ENCODE peak calls at places on chromosomes 4 and X, in ten cellular contexts. T is cardiac fibroblast, P is cardiac muscle cell, H is colonic mucosa, B is A549, Q is BE2C, Y is AG04450, C is OCI-LY7, Z is MM.1S, R is H1. N is an unnamed sample.
A peak's percentile ranks its signal among the peaks of the same experiment; 100 is the strongest.

GRCh38 chr4:1209821-1210220 is 37.4 kb upstream of the SPON2 start:
- DNase-seq in T (peak; percentile 71), P (peak; percentile 95), H (peak; percentile 60), B (no peak), Q (peak; percentile 37), Y (peak; percentile 55), C (no peak), Z (no peak), R (no peak), N (no peak)

GRCh38 chr4:144189121-144189520 is 48.6 kb upstream of the GYPA start:
- DNase-seq in T (no peak), P (no peak), H (no peak), B (no peak), Q (no peak), Y (no peak), C (no peak), Z (no peak), R (no peak), N (no peak)

GRCh38 chr4:68182382-68182820 is 52.7 kb upstream of the TMPRSS11F start:
- DNase-seq in T (no peak), P (no peak), H (no peak), B (no peak), Q (no peak), Y (no peak), C (no peak), Z (no peak), R (peak; percentile 44), N (no peak)

GRCh38 chr4:122045533-122045932 is 93.7 kb upstream of the TRPC3 start:
- DNase-seq in T (peak; percentile 94), P (peak; percentile 86), H (no peak), B (peak; percentile 51), Q (peak; percentile 54), Y (peak; percentile 89), C (no peak), Z (no peak), R (no peak), N (peak; percentile 94)

GRCh38 chrX:14243823-14244222 is 214.1 kb upstream of the GEMIN8 start:
- DNase-seq in T (no peak), P (no peak), H (no peak), B (no peak), Q (no peak), Y (no peak), C (no peak), Z (no peak), R (peak; percentile 66), N (no peak)

GRCh38 chr4:128823025-128823661 is 13.6 kb downstream of the JADE1 start:
- DNase-seq in T (peak; percentile 93), P (peak; percentile 72), H (no peak), B (peak; percentile 28), Q (no peak), Y (peak; percentile 86), C (no peak), Z (no peak), R (no peak), N (peak; percentile 92)

GRCh38 chr4:3461515-3462291 is 1.4 kb upstream of the DOK7 start:
- DNase-seq in T (no peak), P (peak; percentile 25), H (peak; percentile 70), B (no peak), Q (peak; percentile 82), Y (no peak), C (no peak), Z (no peak), R (no peak), N (no peak)

GRCh38 chr4:164731827-164732474 is 22.0 kb upstream of the SMIM31 start:
- DNase-seq in T (peak; percentile 57), P (peak; percentile 51), H (peak; percentile 35), B (peak; percentile 31), Q (peak; percentile 37), Y (no peak), C (peak; percentile 51), Z (peak; percentile 40), R (peak; percentile 82), N (no peak)

GRCh38 chr4:87005690-87006461 is 71.1 kb downstream of the AFF1 start:
- DNase-seq in T (no peak), P (no peak), H (peak; percentile 44), B (no peak), Q (no peak), Y (no peak), C (peak; percentile 43), Z (peak; percentile 75), R (no peak), N (no peak)

GRCh38 chr4:65656008-65656407 is 14.3 kb downstream of the EPHA5 start:
- DNase-seq in T (no peak), P (no peak), H (no peak), B (no peak), Q (no peak), Y (no peak), C (no peak), Z (no peak), R (no peak), N (no peak)

GRCh38 chrX:21885568-21885967 is 29.8 kb downstream of the YY2 start:
- DNase-seq in T (peak; percentile 33), P (peak; percentile 61), H (no peak), B (no peak), Q (no peak), Y (no peak), C (no peak), Z (no peak), R (no peak), N (no peak)

GRCh38 chrX:15468036-15468435 is 25.1 kb downstream of the PIR start:
- DNase-seq in T (peak; percentile 73), P (peak; percentile 64), H (no peak), B (no peak), Q (peak; percentile 61), Y (peak; percentile 20), C (peak; percentile 45), Z (no peak), R (no peak), N (peak; percentile 35)

DNA sequence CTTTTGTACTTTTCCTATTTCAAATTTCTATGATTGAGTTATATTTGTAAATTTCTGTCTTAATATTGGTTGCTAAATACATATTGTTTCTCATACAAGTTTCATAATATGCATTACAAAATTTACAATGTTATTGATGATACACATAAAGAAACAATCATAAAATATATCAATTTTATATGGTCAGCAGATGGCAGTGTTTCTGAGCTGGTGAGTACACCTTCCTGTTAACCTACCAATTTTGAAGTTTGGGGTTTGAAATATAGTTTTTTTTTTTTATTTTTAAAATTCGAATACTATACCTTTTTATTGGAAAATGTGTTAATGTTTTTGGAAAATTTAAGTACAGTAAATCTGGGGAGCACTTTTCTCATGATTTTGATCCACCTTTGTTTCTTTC is 1953.1 kb upstream of the ADGRL3 start:
- DNase-seq in T (peak; percentile 10), P (no peak), H (no peak), B (no peak), Q (no peak), Y (no peak), C (peak; percentile 0), Z (peak; percentile 27), R (no peak), N (no peak)
- TF ChIP-seq CTCF in T (peak; percentile 6), P (no peak), H (no peak), B (peak; percentile 33), Q (peak; percentile 10), Y (no peak), C (peak; percentile 73), Z (peak; percentile 26), R (no peak), N (no peak)

GRCh38 chr4:40183615-40184411 is 13.0 kb upstream of the RHOH start:
- DNase-seq in T (peak; percentile 91), P (peak; percentile 11), H (peak; percentile 8), B (no peak), Q (no peak), Y (no peak), C (peak; percentile 52), Z (peak; percentile 30), R (peak; percentile 28), N (no peak)

GRCh38 chr4:40180356-40180755 is 16.5 kb upstream of the RHOH start:
- DNase-seq in T (peak; percentile 96), P (peak; percentile 77), H (no peak), B (peak; percentile 42), Q (no peak), Y (peak; percentile 47), C (no peak), Z (no peak), R (no peak), N (peak; percentile 93)

GRCh38 chr4:40182979-40183378 is 13.9 kb upstream of the RHOH start:
- DNase-seq in T (no peak), P (no peak), H (no peak), B (no peak), Q (no peak), Y (no peak), C (no peak), Z (no peak), R (no peak), N (no peak)

GRCh38 chr4:40179360-40179759 is 17.5 kb upstream of the RHOH start:
- DNase-seq in T (no peak), P (no peak), H (no peak), B (no peak), Q (no peak), Y (no peak), C (no peak), Z (no peak), R (no peak), N (no peak)

DNA sequence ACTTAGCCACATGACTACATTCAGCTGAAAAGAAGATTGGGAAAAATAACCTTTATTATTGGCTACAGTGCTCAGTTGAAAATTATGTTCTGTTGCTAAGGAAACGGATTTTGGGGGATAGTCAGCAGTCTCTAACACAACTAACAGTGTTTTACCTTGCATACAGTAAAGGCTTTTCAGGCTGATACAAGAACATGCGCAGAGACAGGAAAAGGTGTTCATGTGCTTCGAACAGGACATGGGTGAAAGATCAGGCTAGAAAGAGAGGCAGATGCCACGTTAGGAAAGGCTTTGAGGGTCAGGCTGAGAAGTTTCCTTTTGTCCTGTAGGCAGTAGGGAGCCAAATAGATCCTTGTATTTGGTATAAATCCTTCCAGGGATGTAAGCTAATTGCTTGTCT is 14.8 kb upstream of the RHOH start:
- DNase-seq in T (no peak), P (no peak), H (peak; percentile 4), B (no peak), Q (no peak), Y (no peak), C (peak; percentile 52), Z (no peak), R (peak; percentile 19), N (no peak)
- H3K4me3 ChIP-seq in T (no peak overlapping the region), P (no peak overlapping the region), H (no peak overlapping the region), B (no peak overlapping the region), Q (no peak overlapping the region), Y (no peak overlapping the region), C (no peak overlapping the region), Z (no peak overlapping the region), R (no peak overlapping the region), N (no peak overlapping the region)

DNA sequence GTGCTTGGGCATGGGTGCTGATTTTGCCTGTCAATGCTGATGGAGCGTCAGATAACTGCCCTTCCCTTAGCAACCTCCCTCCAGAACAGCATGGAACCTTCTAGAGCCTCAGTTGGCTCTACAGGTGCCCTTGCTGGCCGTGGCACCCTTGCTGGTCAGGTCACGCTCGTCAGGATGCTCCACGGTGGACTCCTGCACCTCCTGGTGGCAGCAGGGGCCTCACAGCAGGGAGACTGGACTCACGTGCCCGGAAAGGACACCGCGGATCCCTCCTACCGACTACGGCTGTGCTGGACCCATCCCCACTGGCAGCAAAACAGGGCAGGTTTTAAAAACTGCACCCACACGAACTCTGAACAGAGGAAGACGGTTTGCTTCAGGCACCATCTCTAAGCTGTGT is 82.1 kb upstream of the AFAP1 start:
- DNase-seq in T (no peak), P (no peak), H (no peak), B (peak; percentile 25), Q (peak; percentile 47), Y (no peak), C (no peak), Z (no peak), R (no peak), N (no peak)
- TF ChIP-seq CTCF in T (peak; percentile 17), P (peak; percentile 15), H (no peak), B (peak; percentile 15), Q (peak; percentile 45), Y (no peak), C (no peak), Z (no peak), R (no peak), N (peak; percentile 11)

GRCh38 chr4:140252144-140252741 is 98.3 kb upstream of the MAML3 start:
- DNase-seq in T (no peak), P (peak; percentile 27), H (peak; percentile 54), B (peak; percentile 47), Q (peak; percentile 83), Y (no peak), C (peak; percentile 14), Z (no peak), R (peak; percentile 66), N (no peak)
- H3K4me3 ChIP-seq in T (peak overlapping the region; percentile 53), P (peak overlapping the region; percentile 14), H (peak overlapping the region; percentile 62), B (peak overlapping the region; percentile 44), Q (peak overlapping the region; percentile 43), Y (peak overlapping the region; percentile 55), C (peak overlapping the region; percentile 53), Z (peak overlapping the region; percentile 62), R (peak overlapping the region; percentile 40), N (peak overlapping the region; percentile 68)